ENCODE peak calls at places on chromosome 5, in seven cellular contexts. O is stimulated activated naive CD4-positive, alpha-beta T cell treated with Interleukin-2 at 50 U/mL for 16 hours; S is activated CD4-positive, alpha-beta T cell treated with anti-CD3 and anti-CD28 coated beads, Interleukin-2, amount 50 U/mL, for 1 hour; Q is hippocampal formation; Z is posterior cingulate gyrus; D is kidney tubule cell; T is HFFc6. K is an unnamed sample.

GRCh38 chr5:73282923-73283322 is 109.9 kb downstream of the TMEM174 start:
- DNase-seq in Q (no peak), D (no peak), Z (no peak), T (no peak), S (no peak), O (no peak), K (no peak)

GRCh38 chr5:138491669-138492551 is 26.6 kb downstream of the EGR1 start:
- DNase-seq in Q (peak), S (peak), D (peak), Z (peak), O (peak), T (peak), K (peak)

GRCh38 chr5:133775584-133776304 is 163.4 kb upstream of the FSTL4 start:
- DNase-seq in O (no peak), Z (no peak), Q (no peak), S (no peak), D (no peak), T (no peak), K (no peak)

GRCh38 chr5:111069839-111070238 is 1.7 kb upstream of the TSLP start:
- DNase-seq in T (peak), Q (no peak), D (peak), S (no peak), Z (no peak), O (no peak), K (no peak)

GRCh38 chr5:116137544-116138378 is 52.9 kb downstream of the COMMD10 start:
- DNase-seq in Q (no peak), O (no peak), S (no peak), Z (no peak), T (peak), D (peak), K (peak)

GRCh38 chr5:159156839-159157238 is 52.5 kb downstream of the RNF145 start:
- DNase-seq in Q (no peak), T (peak), Z (no peak), S (no peak), O (no peak), D (peak), K (peak)

GRCh38 chr5:541148-541887 is 17.1 kb upstream of the SLC9A3 start:
- DNase-seq in T (no peak), Q (no peak), D (no peak), Z (peak), S (no peak), O (no peak), K (no peak)

GRCh38 chr5:53480474-53481353 is at the start of gene FST:
- DNase-seq in D (peak), O (no peak), T (no peak), S (no peak), Q (no peak), Z (peak), K (no peak)

GRCh38 chr5:158384535-158385421 is 525.8 kb upstream of the CLINT1 start:
- DNase-seq in D (peak), O (no peak), Z (no peak), S (no peak), Q (no peak), T (peak), K (no peak)

GRCh38 chr5:124995451-124995850 is 249.0 kb upstream of the ZNF608 start:
- DNase-seq in Q (no peak), O (no peak), D (no peak), S (no peak), Z (no peak), T (no peak), K (no peak)

K was measured in GM12864.